ENCODE peak calls at places on chromosomes 13 and 19, in four cellular contexts. Z is glutamatergic neuron, P is bronchial epithelial cell, T is Peyer's patch. C is an unnamed sample.

GRCh38 chr13:33582121-33582520 is 235.8 kb upstream of the RFC3 start:
- DNase-seq in T (no peak), Z (no peak), P (no peak), C (no peak)

GRCh38 chr19:10552596-10553053 is 8.9 kb downstream of the ATG4D start:
- DNase-seq in P (no peak), Z (no peak), T (peak), C (no peak)

GRCh38 chr13:92745233-92745632 is 481.4 kb upstream of the GPC6 start:
- DNase-seq in P (peak), Z (no peak), T (no peak), C (no peak)

GRCh38 chr13:39676315-39676876 is 20.9 kb downstream of the COG6 start:
- DNase-seq in T (no peak), Z (no peak), P (peak), C (no peak)

GRCh38 chr13:98366959-98367358 is 189.9 kb upstream of the RNF113B start:
- DNase-seq in Z (no peak), P (no peak), T (no peak), C (no peak)

GRCh38 chr19:40741527-40742390 is 8.5 kb downstream of the ACTMAP start:
- DNase-seq in T (no peak), Z (peak), P (peak), C (no peak)

GRCh38 chr19:15283141-15283885 is 49.0 kb downstream of the BRD4 start:
- DNase-seq in P (peak), T (peak), Z (no peak), C (no peak)

GRCh38 chr19:38550376-38550775 is 67.4 kb downstream of the MAP4K1 start:
- DNase-seq in P (no peak), T (no peak), Z (no peak), C (no peak)

GRCh38 chr13:47158583-47158982 is 261.7 kb upstream of the HTR2A start:
- DNase-seq in Z (no peak), T (no peak), P (no peak), C (no peak)

GRCh38 chr13:66162470-66162869 is 1067.7 kb downstream of the PCDH9 start:
- DNase-seq in Z (no peak), P (no peak), T (no peak), C (no peak)

GRCh38 chr13:103471896-103472295 is 405.7 kb upstream of the SLC10A2 start:
- DNase-seq in P (no peak), Z (no peak), T (no peak), C (no peak)

GRCh38 chr13:82747948-82748347 is 1134.3 kb downstream of the SLITRK1 start:
- DNase-seq in Z (no peak), T (no peak), P (no peak), C (no peak)

GRCh38 chr13:82751221-82751620 is 1131.1 kb downstream of the SLITRK1 start:
- DNase-seq in T (no peak), P (no peak), Z (no peak), C (no peak)

GRCh38 chr13:82749551-82749950 is 1132.7 kb downstream of the SLITRK1 start:
- DNase-seq in P (no peak), Z (no peak), T (no peak), C (no peak)

GRCh38 chr13:82747331-82747730 is 1134.9 kb downstream of the SLITRK1 start:
- DNase-seq in T (no peak), Z (no peak), P (no peak), C (no peak)
- TF ChIP-seq CTCF in T (no peak), Z (no peak), P (no peak), C (no peak)

DNA sequence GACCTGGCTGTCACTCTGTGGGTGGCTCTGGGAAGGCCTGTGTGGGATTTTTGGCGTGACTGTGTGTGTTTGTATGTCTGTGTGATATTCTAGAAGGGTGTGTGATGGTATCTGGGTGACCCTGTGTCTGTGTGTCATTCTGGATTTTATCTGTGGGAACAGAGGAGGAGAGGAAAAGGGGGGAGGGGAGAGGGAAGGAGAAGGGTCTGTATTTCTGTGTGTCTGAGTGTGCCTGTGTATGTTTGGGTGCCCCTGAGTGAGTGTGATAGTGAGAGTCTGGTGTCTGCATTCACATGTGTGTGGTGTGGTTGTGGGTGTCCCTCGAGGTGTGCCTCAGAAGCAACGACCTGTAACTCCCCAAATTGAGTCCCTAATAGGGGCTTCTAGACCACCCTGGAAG is 8.1 kb upstream of the NFIX start:
- DNase-seq in T (no peak), P (no peak), Z (no peak), C (no peak)
- TF ChIP-seq CTCF in T (no peak), P (no peak), Z (no peak), C (no peak)

GRCh38 chr13:31827707-31828106 is 88.4 kb downstream of the RXFP2 start:
- DNase-seq in T (no peak), P (no peak), Z (no peak), C (no peak)

GRCh38 chr13:31824705-31825512 is 85.6 kb downstream of the RXFP2 start:
- DNase-seq in Z (peak), T (no peak), P (peak), C (no peak)
- TF ChIP-seq CTCF in Z (no peak), T (no peak), P (no peak), C (no peak)

GRCh38 chr13:108895220-108895704 is 265.9 kb downstream of the MYO16 start:
- DNase-seq in T (no peak), P (peak), Z (no peak), C (peak)
- TF ChIP-seq CTCF in T (peak), P (peak), Z (peak), C (peak)

GRCh38 chr19:1221141-1221903 is 15.7 kb downstream of the STK11 start:
- DNase-seq in Z (peak), P (no peak), T (peak), C (peak)
- TF ChIP-seq CTCF in Z (peak), P (peak), T (peak), C (peak)

GRCh38 chr13:26184791-26185250 is 37.3 kb downstream of the RNF6 start:
- DNase-seq in T (peak), P (peak), Z (peak), C (peak)

GRCh38 chr13:26186995-26187394 is 35.1 kb downstream of the RNF6 start:
- DNase-seq in P (no peak), Z (no peak), T (peak), C (no peak)

GRCh38 chr13:26183416-26183815 is 38.7 kb downstream of the RNF6 start:
- DNase-seq in P (no peak), T (no peak), Z (no peak), C (no peak)

GRCh38 chr13:26185720-26186119 is 36.4 kb downstream of the RNF6 start:
- DNase-seq in P (peak), T (no peak), Z (no peak), C (no peak)

DNA sequence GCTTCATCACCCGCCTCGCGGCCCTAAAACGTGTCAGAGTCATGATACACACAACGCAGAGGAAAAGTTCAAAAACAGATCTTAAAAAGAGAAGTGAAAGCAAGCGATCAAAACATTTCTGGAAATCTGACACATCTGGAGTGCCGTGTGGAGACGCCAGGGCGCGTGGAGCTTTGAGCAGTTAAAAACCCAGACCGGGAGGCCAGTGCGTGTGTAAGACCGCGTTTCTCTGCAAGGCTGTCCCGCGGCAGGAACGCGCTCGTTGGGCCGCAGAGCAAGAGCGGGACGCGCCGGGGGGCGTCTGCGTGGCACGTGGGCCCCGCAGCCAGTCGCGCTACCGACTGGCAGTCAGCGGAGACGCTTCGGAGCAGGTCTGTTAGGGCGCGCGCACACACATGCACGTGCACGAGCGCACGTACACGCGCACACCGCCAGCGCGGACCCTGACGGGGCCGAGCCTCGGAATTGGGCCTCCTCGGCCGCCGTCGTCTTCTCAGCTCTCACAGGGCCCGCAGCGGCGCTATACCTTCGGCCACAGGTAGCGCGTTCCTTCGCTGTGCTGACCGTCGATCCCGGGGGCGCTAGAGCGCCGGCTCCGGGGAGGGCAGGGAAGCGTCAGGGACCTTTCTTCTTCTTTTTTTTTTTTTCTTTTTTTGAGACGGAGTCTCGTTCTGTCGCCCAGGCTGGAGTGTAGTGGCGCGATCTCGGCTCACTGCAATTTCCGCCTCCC is 35.8 kb downstream of the RNF6 start:
- DNase-seq in Z (peak), P (peak), T (peak), C (peak)
- TF ChIP-seq CTCF in Z (no peak), P (peak), T (peak), C (peak)

GRCh38 chr13:110381029-110381360 is 73.9 kb downstream of the COL4A2 start:
- DNase-seq in T (no peak), P (no peak), Z (no peak), C (no peak)

GRCh38 chr13:110380359-110381028 is 73.4 kb downstream of the COL4A2 start:
- DNase-seq in Z (no peak), P (peak), T (no peak), C (no peak)

GRCh38 chr13:110382229-110382628 is 75.1 kb downstream of the COL4A2 start:
- DNase-seq in P (peak), Z (no peak), T (no peak), C (no peak)

GRCh38 chr13:110379358-110379757 is 72.3 kb downstream of the COL4A2 start:
- DNase-seq in P (no peak), T (no peak), Z (no peak), C (no peak)

DNA sequence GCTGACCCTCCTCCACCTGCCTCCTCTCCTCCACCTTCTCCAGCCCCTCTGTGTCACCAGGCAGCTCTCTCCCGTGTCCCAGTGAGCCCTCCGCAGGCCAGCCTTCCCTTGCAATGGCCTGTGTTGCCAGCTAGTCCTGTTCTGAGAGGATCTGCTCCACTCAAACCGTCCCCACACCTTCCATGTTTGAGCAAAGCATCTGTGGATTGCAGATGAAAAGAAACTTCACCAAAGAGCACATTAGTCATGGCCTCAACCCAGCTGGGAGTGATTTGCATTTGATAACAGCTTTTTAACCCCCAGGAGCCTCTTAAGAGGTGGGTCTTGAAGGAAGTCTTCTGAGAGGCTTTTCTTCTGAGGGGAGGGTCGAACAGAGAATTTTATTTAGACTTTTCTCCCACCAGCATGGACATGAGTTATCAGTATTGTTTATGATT is 72.8 kb downstream of the COL4A2 start:
- DNase-seq in Z (no peak), T (no peak), P (peak), C (no peak)
- TF ChIP-seq CTCF in Z (no peak), T (no peak), P (no peak), C (no peak)